ENCODE peak calls at places on chromosomes 6 and 20, in seven cellular contexts. K is HepG2, D is GM12878, Q is H1, V is K562, C is HCT116, A is SK-N-SH. Z is an unnamed sample.

GRCh38 chr6:124881898-124882579 is 80.2 kb upstream of the RNF217 start:
- DNase-seq in K (no peak), D (no peak), Q (no peak), V (no peak), C (no peak), A (no peak), Z (peak)

GRCh38 chr6:56370591-56371198 is 123.3 kb upstream of the COL21A1 start:
- DNase-seq in K (peak), D (peak), Q (no peak), V (no peak), C (no peak), A (peak), Z (peak)

GRCh38 chr6:82467338-82467737 is 103.7 kb downstream of the TPBG start:
- DNase-seq in K (no peak), D (no peak), Q (no peak), V (no peak), C (no peak), A (no peak), Z (no peak)

GRCh38 chr6:71028236-71028876 is 71.5 kb upstream of the B3GAT2 start:
- DNase-seq in K (peak), D (no peak), Q (no peak), V (no peak), C (no peak), A (no peak), Z (no peak)

GRCh38 chr6:157912326-157912725 is 69.3 kb upstream of the SYNJ2 start:
- DNase-seq in K (no peak), D (no peak), Q (no peak), V (no peak), C (no peak), A (no peak), Z (no peak)

GRCh38 chr6:25942561-25943147 is 12.2 kb upstream of the SLC17A2 start:
- DNase-seq in K (peak), D (no peak), Q (no peak), V (no peak), C (peak), A (peak), Z (peak)

GRCh38 chr6:119060255-119060907 is 18.1 kb downstream of the FAM184A start:
- DNase-seq in K (no peak), D (no peak), Q (no peak), V (no peak), C (no peak), A (no peak), Z (no peak)

GRCh38 chr6:4582506-4582905 is 193.7 kb upstream of the CDYL start:
- DNase-seq in K (no peak), D (no peak), Q (no peak), V (no peak), C (no peak), A (no peak), Z (peak)

GRCh38 chr20:61538481-61539265 is 286.6 kb downstream of the CDH4 start:
- DNase-seq in K (no peak), D (no peak), Q (no peak), V (no peak), C (no peak), A (no peak), Z (no peak)

GRCh38 chr20:824916-825315 is 8.6 kb upstream of the FAM110A start:
- DNase-seq in K (no peak), D (no peak), Q (no peak), V (no peak), C (no peak), A (no peak), Z (no peak)

GRCh38 chr6:150373260-150373701 is 4.5 kb downstream of the IYD start:
- DNase-seq in K (no peak), D (no peak), Q (no peak), V (no peak), C (no peak), A (no peak), Z (no peak)

GRCh38 chr20:63091901-63092659 is 85.3 kb upstream of the BHLHE23 start:
- DNase-seq in K (no peak), D (no peak), Q (no peak), V (no peak), C (no peak), A (no peak), Z (no peak)

GRCh38 chr6:30227763-30228487 is 14.7 kb upstream of the TRIM26 start:
- DNase-seq in K (no peak), D (peak), Q (no peak), V (no peak), C (no peak), A (no peak), Z (no peak)

GRCh38 chr6:17431581-17431980 is 38.2 kb downstream of the CAP2 start:
- DNase-seq in K (peak), D (no peak), Q (no peak), V (no peak), C (no peak), A (no peak), Z (no peak)

GRCh38 chr6:75204959-75205775 is 686 bp downstream of the COL12A1 start:
- DNase-seq in K (no peak), D (no peak), Q (no peak), V (no peak), C (no peak), A (peak), Z (no peak)

GRCh38 chr6:25051083-25051482 is 115.3 kb upstream of the RIPOR2 start:
- DNase-seq in K (no peak), D (no peak), Q (no peak), V (no peak), C (no peak), A (no peak), Z (no peak)

GRCh38 chr6:125197795-125198269 is 44.3 kb downstream of the TPD52L1 start:
- DNase-seq in K (no peak), D (no peak), Q (no peak), V (no peak), C (peak), A (no peak), Z (no peak)

GRCh38 chr6:37433657-37434271 is 743 bp downstream of the CMTR1 start:
- DNase-seq in K (peak), D (peak), Q (no peak), V (peak), C (no peak), A (no peak), Z (peak)

GRCh38 chr20:45306431-45306982 is at the start of gene RBPJL:
- DNase-seq in K (no peak), D (no peak), Q (no peak), V (peak), C (no peak), A (peak), Z (no peak)

GRCh38 chr6:125812394-125813231 is 21.9 kb downstream of the NCOA7 start:
- DNase-seq in K (no peak), D (no peak), Q (no peak), V (peak), C (no peak), A (no peak), Z (no peak)

GRCh38 chr6:27161946-27162603 is 85.4 kb upstream of the PRSS16 start:
- DNase-seq in K (peak), D (no peak), Q (no peak), V (peak), C (peak), A (peak), Z (no peak)

GRCh38 chr6:1621328-1621701 is 11.6 kb downstream of the FOXC1 start:
- DNase-seq in K (no peak), D (no peak), Q (no peak), V (no peak), C (no peak), A (no peak), Z (no peak)

GRCh38 chr20:63567382-63568169 is 6.5 kb downstream of the HELZ2 start:
- DNase-seq in K (no peak), D (peak), Q (no peak), V (no peak), C (no peak), A (no peak), Z (no peak)

GRCh38 chr20:24746351-24746685 is 202.8 kb upstream of the CST7 start:
- DNase-seq in K (no peak), D (no peak), Q (no peak), V (no peak), C (peak), A (no peak), Z (peak)

GRCh38 chr20:42741906-42742305 is 447.8 kb downstream of the PTPRT start:
- DNase-seq in K (no peak), D (no peak), Q (no peak), V (no peak), C (no peak), A (no peak), Z (no peak)

GRCh38 chr20:6007094-6007528 is 46.7 kb downstream of the LRRN4 start:
- DNase-seq in K (peak), D (no peak), Q (no peak), V (no peak), C (no peak), A (peak), Z (no peak)

GRCh38 chr6:76856065-76856464 is 607.2 kb downstream of the HTR1B start:
- DNase-seq in K (no peak), D (no peak), Q (no peak), V (no peak), C (no peak), A (no peak), Z (no peak)

GRCh38 chr6:76862966-76863365 is 600.3 kb downstream of the HTR1B start:
- DNase-seq in K (no peak), D (no peak), Q (no peak), V (no peak), C (no peak), A (no peak), Z (no peak)

GRCh38 chr6:76867182-76867581 is 596.1 kb downstream of the HTR1B start:
- DNase-seq in K (no peak), D (no peak), Q (no peak), V (no peak), C (no peak), A (no peak), Z (no peak)

GRCh38 chr6:76866091-76866490 is 597.2 kb downstream of the HTR1B start:
- DNase-seq in K (no peak), D (no peak), Q (no peak), V (no peak), C (no peak), A (no peak), Z (no peak)

DNA sequence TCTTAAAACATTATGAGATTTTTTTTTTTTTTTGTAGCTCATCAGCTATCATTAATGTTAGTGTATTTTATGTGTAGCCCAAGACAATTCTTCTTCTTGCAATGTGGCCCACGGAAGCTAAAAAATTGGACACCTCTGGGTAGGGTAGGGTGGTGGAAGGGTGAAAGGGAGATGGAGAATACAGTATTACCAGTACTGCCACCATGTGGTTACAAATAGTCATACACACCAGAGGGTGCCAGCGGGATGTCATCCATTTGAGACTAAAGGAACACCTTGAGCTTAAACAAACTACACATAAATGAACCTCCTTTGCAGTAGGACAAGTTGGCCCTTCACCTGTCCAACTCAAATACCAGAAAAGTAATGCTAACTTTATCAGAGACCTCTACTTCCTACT is 601.9 kb downstream of the HTR1B start:
- DNase-seq in K (peak), D (no peak), Q (no peak), V (no peak), C (peak), A (peak), Z (peak)
- TF ChIP-seq JUND in K (no peak), D (no peak), Q (no peak), V (no peak), C (no peak), A (no peak), Z (no peak)

GRCh38 chr20:16528078-16528477 is 45.2 kb downstream of the KIF16B start:
- DNase-seq in K (peak), D (no peak), Q (no peak), V (no peak), C (peak), A (no peak), Z (peak)
- TF ChIP-seq JUND in K (peak), D (no peak), Q (no peak), V (peak), C (peak), A (no peak), Z (no peak)

DNA sequence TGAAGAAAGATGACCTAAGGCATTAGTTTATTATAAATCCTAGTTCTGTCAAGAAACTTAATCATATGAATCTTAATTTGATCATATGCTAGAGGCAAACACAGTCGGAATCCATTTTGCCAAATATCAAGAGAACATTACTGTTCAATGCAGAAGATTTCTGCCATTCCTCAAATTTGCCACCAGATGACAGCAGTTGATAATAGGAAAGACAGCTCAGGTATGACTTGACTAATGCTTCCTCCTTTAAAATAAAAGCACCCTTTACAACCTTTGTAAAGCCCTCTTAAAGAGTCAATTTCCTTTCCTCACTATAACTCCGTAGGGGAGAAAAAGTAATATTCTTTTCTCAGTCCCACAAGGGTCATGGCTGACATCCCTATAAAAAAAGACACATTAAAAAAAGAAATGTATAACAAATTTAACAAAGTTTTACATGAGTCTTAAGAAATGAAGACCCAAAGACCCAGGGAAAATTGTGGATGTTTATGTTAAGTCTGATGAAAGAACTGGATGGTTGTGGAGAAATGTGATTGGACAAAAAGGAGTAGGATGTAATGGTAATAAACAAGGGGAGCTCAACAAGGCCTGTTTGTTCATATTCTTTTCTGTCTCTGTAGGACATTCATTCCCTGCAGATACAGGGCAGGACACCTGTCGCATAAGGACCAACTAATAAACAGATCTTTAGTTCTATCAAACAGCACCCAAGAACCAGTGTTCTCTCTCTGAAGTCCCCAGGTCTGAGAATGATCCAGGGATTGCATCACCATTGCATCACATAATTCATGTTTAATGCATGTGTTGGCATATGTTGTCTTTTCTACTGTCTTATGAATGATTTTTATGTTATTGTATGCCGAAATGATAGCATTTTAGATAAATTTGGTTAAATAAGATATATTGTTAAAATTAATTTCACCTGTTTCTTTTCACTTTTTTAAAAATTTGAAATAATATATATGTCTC is 23.0 kb upstream of the IL17A start:
- DNase-seq in K (peak), D (no peak), Q (no peak), V (no peak), C (peak), A (no peak), Z (no peak)
- TF ChIP-seq JUND in K (no peak), D (no peak), Q (no peak), V (peak), C (peak), A (no peak), Z (no peak)

DNA sequence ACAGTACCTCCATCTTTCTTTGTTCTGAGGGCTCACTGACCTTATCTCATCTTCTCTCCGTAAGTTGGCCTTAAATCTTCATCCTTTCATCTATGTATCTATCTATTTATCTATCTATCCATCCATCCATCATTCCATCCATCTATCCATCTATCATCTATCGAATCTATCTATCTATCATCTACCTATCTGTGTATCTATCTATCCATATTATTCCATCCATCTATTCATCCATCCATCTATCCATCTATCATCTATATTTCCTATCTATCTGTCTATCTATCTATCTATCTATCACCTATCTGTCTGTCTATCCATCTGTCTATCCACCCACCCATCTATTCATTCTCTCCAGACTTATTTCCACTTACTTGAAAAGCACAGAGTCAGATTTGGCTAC is 147.3 kb upstream of the PMEPA1 start:
- DNase-seq in K (no peak), D (no peak), Q (no peak), V (no peak), C (no peak), A (no peak), Z (no peak)
- TF ChIP-seq JUND in K (no peak), D (no peak), Q (no peak), V (no peak), C (no peak), A (no peak), Z (no peak)

GRCh38 chr6:98845201-98846020 is 11.0 kb downstream of the POU3F2 start:
- DNase-seq in K (peak), D (peak), Q (no peak), V (peak), C (peak), A (peak), Z (peak)

GRCh38 chr6:98848539-98849210 is 14.3 kb downstream of the POU3F2 start:
- DNase-seq in K (no peak), D (no peak), Q (no peak), V (no peak), C (no peak), A (no peak), Z (no peak)

GRCh38 chr6:98847392-98847766 is 13.0 kb downstream of the POU3F2 start:
- DNase-seq in K (no peak), D (no peak), Q (no peak), V (no peak), C (no peak), A (no peak), Z (no peak)

GRCh38 chr6:98846021-98846380 is 11.6 kb downstream of the POU3F2 start:
- DNase-seq in K (no peak), D (no peak), Q (no peak), V (no peak), C (no peak), A (no peak), Z (no peak)

DNA sequence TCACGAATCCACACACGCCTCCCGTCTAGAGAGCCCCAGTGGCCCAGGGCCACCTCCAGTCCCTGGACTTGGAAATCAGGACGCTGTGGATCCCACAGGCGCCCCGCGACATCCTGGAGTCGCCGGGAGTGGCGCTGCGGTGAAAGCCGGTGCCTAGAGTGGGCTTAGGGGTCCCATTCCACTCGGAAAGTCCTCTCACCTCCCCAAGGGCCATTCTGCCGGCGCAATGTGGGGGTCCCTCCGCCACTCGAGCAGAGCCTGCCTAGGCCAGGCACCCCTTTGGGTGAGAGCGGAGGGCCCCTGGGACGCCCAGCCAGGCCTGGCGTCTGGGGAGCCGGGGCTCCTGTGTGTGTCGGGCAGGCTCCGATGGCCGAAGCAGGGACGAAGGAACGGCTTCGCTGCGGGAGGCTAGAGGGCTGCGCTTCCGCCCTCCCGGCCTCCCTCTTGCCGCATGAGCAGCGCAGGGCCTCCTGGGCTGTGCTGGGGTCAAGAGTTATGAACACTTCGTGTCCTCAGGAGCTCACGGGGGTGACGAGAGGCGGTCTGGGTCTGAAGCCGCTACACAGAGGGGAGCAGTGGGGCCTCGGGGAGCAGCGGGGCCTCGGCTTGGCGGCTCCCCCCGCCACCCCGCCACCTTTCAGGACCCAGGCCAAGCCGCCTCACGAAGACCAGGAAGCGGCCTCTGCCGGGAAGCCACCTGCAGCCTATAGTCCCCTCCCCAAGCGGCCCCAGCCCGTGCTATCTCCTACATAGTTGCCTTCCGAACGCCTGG is 13.6 kb downstream of the POU3F2 start:
- DNase-seq in K (no peak), D (no peak), Q (no peak), V (no peak), C (no peak), A (no peak), Z (no peak)
- TF ChIP-seq JUND in K (no peak), D (no peak), Q (no peak), V (no peak), C (no peak), A (no peak), Z (no peak)

GRCh38 chr6:156508923-156509322 is 268.3 kb upstream of the ARID1B start:
- DNase-seq in K (no peak), D (no peak), Q (no peak), V (no peak), C (no peak), A (no peak), Z (no peak)
- TF ChIP-seq JUND in K (no peak), D (no peak), Q (no peak), V (no peak), C (no peak), A (no peak), Z (no peak)

GRCh38 chr6:33885121-33886057 is 81.6 kb upstream of the MLN start:
- DNase-seq in K (no peak), D (no peak), Q (no peak), V (no peak), C (peak), A (no peak), Z (no peak)
- TF ChIP-seq JUND in K (no peak), D (no peak), Q (no peak), V (peak), C (peak), A (peak), Z (no peak)

DNA sequence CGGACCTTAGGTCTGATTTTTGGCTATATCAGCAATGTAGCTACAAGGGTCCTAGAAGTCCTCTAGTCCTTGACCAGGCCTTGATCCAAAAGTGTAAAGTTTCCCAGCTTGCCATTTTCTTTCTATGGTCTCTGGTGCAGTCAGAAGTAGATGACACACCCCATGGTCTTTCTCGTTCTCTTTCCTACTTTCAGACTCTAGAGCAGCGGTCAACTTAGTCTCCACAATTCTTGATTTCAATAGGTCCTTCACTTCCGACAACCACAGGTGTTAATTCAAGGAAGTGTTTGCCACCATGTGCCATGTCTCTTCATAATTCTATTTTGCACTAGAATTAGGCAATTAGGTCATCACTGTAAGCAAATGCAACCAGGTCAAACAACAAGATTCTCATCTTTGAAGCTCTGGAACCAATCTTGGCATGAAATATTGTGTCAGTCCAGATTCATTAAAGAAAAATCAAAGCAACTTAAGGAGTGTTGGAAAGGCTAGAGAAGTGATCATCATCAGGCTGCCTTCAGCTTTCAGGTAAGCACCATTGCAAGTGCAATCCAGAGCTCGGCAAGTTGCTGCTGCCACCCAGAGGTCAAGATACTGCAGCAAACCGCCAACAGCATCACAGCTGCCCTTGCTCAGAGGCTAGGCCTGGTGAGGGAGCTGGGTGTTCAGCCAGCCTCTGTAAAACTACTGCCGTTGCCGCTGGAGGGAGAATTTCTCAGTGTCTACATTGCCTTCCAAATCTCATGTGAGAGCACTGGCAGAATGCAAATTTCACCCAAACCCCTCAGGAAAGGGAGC is 5.6 kb upstream of the SYNE1 start:
- DNase-seq in K (peak), D (no peak), Q (peak), V (no peak), C (peak), A (peak), Z (peak)
- TF ChIP-seq JUND in K (no peak), D (no peak), Q (no peak), V (no peak), C (no peak), A (no peak), Z (no peak)

Z was measured in T47D.